ENCODE peak calls at places on chromosomes 13 and 19, in nine cellular contexts. J, W, X, H, U, Q, Y, L and S are unnamed samples.

GRCh38 chr19:49861127-49861526 is 6.2 kb downstream of the PNKP start:
- DNase-seq in L (no peak), Y (peak; percentile 63), Q (no peak), H (no peak), X (no peak), J (peak; percentile 46), U (no peak), W (peak; percentile 79), S (peak; percentile 71)

GRCh38 chr13:72025836-72026235 is 158.8 kb upstream of the DACH1 start:
- DNase-seq in Q (no peak), U (no peak), Y (no peak), L (no peak), X (no peak), J (no peak), W (no peak), H (no peak), S (no peak)

GRCh38 chr13:72132065-72132464 is 265.1 kb upstream of the DACH1 start:
- DNase-seq in U (no peak), H (no peak), L (no peak), X (no peak), J (no peak), Y (no peak), Q (no peak), W (no peak), S (no peak)

GRCh38 chr19:10784257-10784656 is 51.8 kb downstream of the TMED1 start:
- DNase-seq in W (no peak), L (peak; percentile 75), X (no peak), Q (no peak), U (no peak), Y (no peak), J (no peak), H (no peak), S (no peak)

GRCh38 chr19:55688422-55689218 is 13.6 kb downstream of the EPN1 start:
- DNase-seq in U (no peak), W (peak; percentile 61), Q (no peak), H (no peak), J (peak; percentile 28), X (no peak), Y (no peak), L (peak; percentile 21), S (peak; percentile 92)

GRCh38 chr19:57587529-57587928 is 3.6 kb downstream of the ZIK1 start:
- DNase-seq in H (no peak), L (no peak), U (no peak), X (peak; percentile 73), J (no peak), Q (no peak), Y (no peak), W (no peak), S (no peak)

GRCh38 chr19:2732883-2733282 is 6.9 kb downstream of the SLC39A3 start:
- DNase-seq in W (no peak), Q (no peak), L (no peak), U (no peak), X (no peak), J (no peak), Y (no peak), H (no peak), S (no peak)

GRCh38 chr13:34364633-34365032 is 546.7 kb downstream of the RFC3 start:
- DNase-seq in H (no peak), J (no peak), Q (no peak), U (no peak), L (no peak), W (no peak), X (no peak), Y (no peak), S (no peak)

GRCh38 chr19:18646535-18647370 is 9.9 kb downstream of the KLHL26 start:
- DNase-seq in L (no peak), U (no peak), Q (no peak), Y (no peak), W (no peak), J (no peak), H (no peak), X (no peak), S (no peak)

GRCh38 chr19:40774916-40775631 is at the start of gene MIA:
- DNase-seq in Y (no peak), U (no peak), Q (no peak), J (no peak), H (no peak), W (no peak), X (no peak), L (no peak), S (no peak)

GRCh38 chr19:6292006-6292405 is 12.2 kb upstream of the MLLT1 start:
- DNase-seq in U (no peak), Q (no peak), X (no peak), W (no peak), J (no peak), L (no peak), Y (no peak), H (no peak), S (no peak)

GRCh38 chr19:7986321-7987083 is 18.9 kb downstream of the ELAVL1 start:
- DNase-seq in H (peak; percentile 52), J (no peak), Y (peak; percentile 35), X (peak; percentile 10), W (no peak), Q (no peak), L (no peak), U (no peak), S (no peak)

GRCh38 chr13:20442798-20443381 is 82.8 kb downstream of the CRYL1 start:
- DNase-seq in Q (no peak), H (no peak), J (no peak), W (no peak), L (no peak), X (no peak), Y (no peak), U (no peak), S (peak; percentile 84)

GRCh38 chr19:55082023-55082851 is 6.6 kb downstream of the EPS8L1 start:
- DNase-seq in X (no peak), L (no peak), J (peak; percentile 60), U (no peak), W (no peak), H (no peak), Y (peak; percentile 62), Q (no peak), S (no peak)

GRCh38 chr19:30063184-30064020 is 121.4 kb downstream of the URI1 start:
- DNase-seq in H (no peak), W (no peak), U (no peak), L (no peak), Y (no peak), X (no peak), Q (no peak), J (no peak), S (no peak)

GRCh38 chr13:30107536-30108136 is 199.7 kb downstream of the KATNAL1 start:
- DNase-seq in Y (peak; percentile 8), W (no peak), L (no peak), U (no peak), H (no peak), X (no peak), Q (no peak), J (no peak), S (no peak)

GRCh38 chr19:50516456-50516855 is 2.7 kb upstream of the ASPDH start:
- DNase-seq in J (no peak), H (no peak), Q (no peak), U (no peak), W (peak; percentile 22), Y (no peak), X (no peak), L (no peak), S (no peak)

GRCh38 chr13:24208314-24208713 is 47.8 kb downstream of the SPATA13 start:
- DNase-seq in L (no peak), Y (peak; percentile 46), Q (no peak), J (no peak), X (peak; percentile 71), H (no peak), U (no peak), W (no peak), S (no peak)

GRCh38 chr19:3304871-3305423 is 61.4 kb upstream of the NFIC start:
- DNase-seq in J (peak; percentile 90), U (peak; percentile 78), X (no peak), L (peak; percentile 71), H (no peak), Q (peak; percentile 88), Y (peak; percentile 72), W (peak; percentile 93), S (no peak)

GRCh38 chr19:4007836-4008539 is 452 bp downstream of the PIAS4 start:
- DNase-seq in L (no peak), Q (no peak), X (no peak), W (no peak), H (no peak), U (peak; percentile 23), J (peak; percentile 67), Y (no peak), S (peak; percentile 59)

GRCh38 chr13:39531646-39532045 is 71.3 kb downstream of the LHFPL6 start:
- DNase-seq in X (no peak), Y (no peak), J (no peak), U (no peak), H (no peak), W (no peak), L (no peak), Q (no peak), S (no peak)

GRCh38 chr13:80305737-80306136 is 35.2 kb downstream of the SPRY2 start:
- DNase-seq in X (no peak), H (no peak), W (no peak), Y (no peak), L (no peak), J (no peak), Q (no peak), U (no peak), S (no peak)